ENCODE peak calls at places on chromosomes 11 and 22, in four cellular contexts. B is stimulated activated CD8-positive, alpha-beta memory T cell treated with anti-CD3 and anti-CD28 coated beads, Interleukin-12 subunit alpha, Interleukin-12 subunit beta, amount 100 ng/mL, for 1 hour; X is fibroblast of pulmonary artery; I is right lobe of liver. R is an unnamed sample.

GRCh38 chr11:69682221-69682620 is 7.1 kb upstream of the LTO1 start:
- DNase-seq in B (no peak), X (no peak), I (no peak), R (no peak)

GRCh38 chr11:97888641-97889040 is 1132.1 kb upstream of the CNTN5 start:
- DNase-seq in B (no peak), X (no peak), I (no peak), R (no peak)

GRCh38 chr11:125626381-125626950 is 1.5 kb downstream of the CHEK1 start:
- DNase-seq in B (no peak), X (no peak), I (no peak), R (no peak)

GRCh38 chr22:36911887-36912661 is 1.4 kb upstream of the CSF2RB start:
- DNase-seq in B (no peak), X (peak; percentile 10), I (no peak), R (no peak)

GRCh38 chr11:95268386-95268785 is 37.4 kb upstream of the SESN3 start:
- DNase-seq in B (no peak), X (no peak), I (no peak), R (no peak)

GRCh38 chr11:11313426-11313825 is 39.6 kb downstream of the CSNK2A3 start:
- DNase-seq in B (no peak), X (peak; percentile 45), I (no peak), R (peak; percentile 20)

GRCh38 chr22:47605441-47605840 is 843.0 kb downstream of the TBC1D22A start:
- DNase-seq in B (no peak), X (no peak), I (peak; percentile 45), R (no peak)

GRCh38 chr11:102727890-102728289 is 3.1 kb upstream of the MMP8 start:
- DNase-seq in B (no peak), X (peak; percentile 40), I (no peak), R (no peak)

GRCh38 chr22:28931844-28932561 is 48.6 kb downstream of the ZNRF3 start:
- DNase-seq in B (no peak), X (no peak), I (no peak), R (peak; percentile 76)

GRCh38 chr22:22692707-22693530 is 48.5 kb downstream of the GGTLC2 start:
- DNase-seq in B (peak; percentile 43), X (peak; percentile 72), I (peak; percentile 76), R (no peak)

GRCh38 chr11:116935514-116935913 is 98.1 kb upstream of the APOA1 start:
- DNase-seq in B (no peak), X (no peak), I (no peak), R (no peak)

GRCh38 chr11:1767399-1768140 is 3.8 kb upstream of the CTSD start:
- DNase-seq in B (no peak), X (no peak), I (no peak), R (no peak)

GRCh38 chr22:22702159-22702873 is 57.9 kb downstream of the GGTLC2 start:
- DNase-seq in B (no peak), X (no peak), I (no peak), R (peak; percentile 6)

GRCh38 chr11:102368472-102368871 is 21.5 kb downstream of the BIRC2 start:
- DNase-seq in B (no peak), X (no peak), I (no peak), R (no peak)

GRCh38 chr11:9574806-9575530 is 1.5 kb downstream of the WEE1 start:
- DNase-seq in B (no peak), X (peak; percentile 92), I (peak; percentile 72), R (peak; percentile 65)

GRCh38 chr11:76763573-76764348 is 19.4 kb upstream of the TSKU start:
- DNase-seq in B (no peak), X (peak; percentile 91), I (no peak), R (no peak)

GRCh38 chr11:93623938-93624337 is 37.5 kb upstream of the CEP295 start:
- DNase-seq in B (no peak), X (no peak), I (no peak), R (no peak)

GRCh38 chr22:30247561-30247960 is 1.0 kb upstream of the LIF start:
- DNase-seq in B (no peak), X (no peak), I (no peak), R (no peak)

GRCh38 chr11:2305140-2305861 is 3.5 kb downstream of the TSPAN32 start:
- DNase-seq in B (peak; percentile 79), X (peak; percentile 79), I (peak; percentile 90), R (peak; percentile 63)

GRCh38 chr11:37560346-37560745 is 962.3 kb upstream of the RAG2 start:
- DNase-seq in B (no peak), X (no peak), I (no peak), R (no peak)

GRCh38 chr22:26481694-26482093 is 1.9 kb downstream of the HPS4 start:
- DNase-seq in B (no peak), X (no peak), I (no peak), R (no peak)

GRCh38 chr22:20141186-20142077 is 9.4 kb downstream of the CCDC188 start:
- DNase-seq in B (no peak), X (peak; percentile 43), I (no peak), R (no peak)

GRCh38 chr11:1375161-1375954 is 14.4 kb upstream of the BRSK2 start:
- DNase-seq in B (no peak), X (no peak), I (peak; percentile 46), R (no peak)

GRCh38 chr11:93519179-93519578 is 24.0 kb downstream of the SMCO4 start:
- DNase-seq in B (no peak), X (no peak), I (no peak), R (peak; percentile 82)

GRCh38 chr22:30169002-30169401 is 77.6 kb downstream of the LIF start:
- DNase-seq in B (no peak), X (no peak), I (no peak), R (no peak)

GRCh38 chr11:127816959-127817358 is 770.4 kb downstream of the ETS1 start:
- DNase-seq in B (no peak), X (no peak), I (no peak), R (no peak)

GRCh38 chr22:36467946-36468345 is 13.5 kb downstream of the TXN2 start:
- DNase-seq in B (no peak), X (peak; percentile 94), I (no peak), R (no peak)

R was measured in G401.